ENCODE peak calls at places on chromosomes 11 and 22, in five cellular contexts. One of them, this sample, is unnamed.

GRCh38 chr11:131614514-131615085 is 244.2 kb downstream of the NTM start:
- DNase-seq in CD8-positive, alpha-beta memory T cell: no peak
- DNase-seq in neural progenitor cell: no peak
- DNase-seq in T-helper 17 cell: no peak
- DNase-seq in COLO829: no peak
- DNase-seq in this sample: no peak

GRCh38 chr22:27896251-27896650 is 22.8 kb downstream of the PITPNB start:
- DNase-seq in CD8-positive, alpha-beta memory T cell: no peak
- DNase-seq in neural progenitor cell: no peak
- DNase-seq in T-helper 17 cell: no peak
- DNase-seq in COLO829: no peak
- DNase-seq in this sample: no peak

GRCh38 chr11:87722756-87723599 is 452.3 kb downstream of the RAB38 start:
- DNase-seq in CD8-positive, alpha-beta memory T cell: no peak
- DNase-seq in neural progenitor cell: peak
- DNase-seq in T-helper 17 cell: no peak
- DNase-seq in COLO829: peak
- DNase-seq in this sample: peak

GRCh38 chr22:26170795-26171194 is 1.5 kb downstream of the SEZ6L start:
- DNase-seq in CD8-positive, alpha-beta memory T cell: no peak
- DNase-seq in neural progenitor cell: peak
- DNase-seq in T-helper 17 cell: no peak
- DNase-seq in COLO829: no peak
- DNase-seq in this sample: peak

GRCh38 chr11:6576471-6577373 is 26.7 kb downstream of the RRP8 start:
- DNase-seq in CD8-positive, alpha-beta memory T cell: no peak
- DNase-seq in neural progenitor cell: no peak
- DNase-seq in T-helper 17 cell: no peak
- DNase-seq in COLO829: peak
- DNase-seq in this sample: peak

GRCh38 chr11:29989181-29989580 is 27.6 kb downstream of the KCNA4 start:
- DNase-seq in CD8-positive, alpha-beta memory T cell: no peak
- DNase-seq in neural progenitor cell: no peak
- DNase-seq in T-helper 17 cell: no peak
- DNase-seq in COLO829: peak
- DNase-seq in this sample: no peak

GRCh38 chr22:36977401-36977861 is 41.8 kb downstream of the TST start:
- DNase-seq in CD8-positive, alpha-beta memory T cell: peak
- DNase-seq in neural progenitor cell: peak
- DNase-seq in T-helper 17 cell: peak
- DNase-seq in COLO829: no peak
- DNase-seq in this sample: peak

GRCh38 chr22:39518996-39519680 is 1.2 kb upstream of the ATF4 start:
- DNase-seq in CD8-positive, alpha-beta memory T cell: no peak
- DNase-seq in neural progenitor cell: peak
- DNase-seq in T-helper 17 cell: no peak
- DNase-seq in COLO829: peak
- DNase-seq in this sample: peak

GRCh38 chr11:70348191-70348590 is 50.1 kb upstream of the CTTN start:
- DNase-seq in CD8-positive, alpha-beta memory T cell: no peak
- DNase-seq in neural progenitor cell: no peak
- DNase-seq in T-helper 17 cell: no peak
- DNase-seq in COLO829: no peak
- DNase-seq in this sample: no peak

GRCh38 chr11:119990306-119991021 is 147.4 kb downstream of the TRIM29 start:
- DNase-seq in CD8-positive, alpha-beta memory T cell: no peak
- DNase-seq in neural progenitor cell: no peak
- DNase-seq in T-helper 17 cell: no peak
- DNase-seq in COLO829: no peak
- DNase-seq in this sample: no peak

GRCh38 chr11:10381730-10382129 is 73.3 kb upstream of the AMPD3 start:
- DNase-seq in CD8-positive, alpha-beta memory T cell: no peak
- DNase-seq in neural progenitor cell: no peak
- DNase-seq in T-helper 17 cell: no peak
- DNase-seq in COLO829: no peak
- DNase-seq in this sample: no peak

This sample was measured in SK-N-SH.